ENCODE peak calls at places on chromosomes 6 and 20, in seven cellular contexts. L is breast epithelium, X is heart left ventricle, U is Peyer's patch, H is transverse colon, N is IMR-90, A is A549. C is an unnamed sample.

GRCh38 chr20:3000852-3001523 is 42.4 kb upstream of the GNRH2 start:
- DNase-seq in L (no peak), X (no peak), U (no peak), H (no peak), N (peak; percentile 75), A (peak; percentile 60), C (no peak)

GRCh38 chr6:118708055-118708454 is 56.7 kb upstream of the CEP85L start:
- DNase-seq in L (no peak), X (no peak), U (no peak), H (no peak), N (peak; percentile 54), A (no peak), C (no peak)

GRCh38 chr6:7910298-7910653 is 312 bp downstream of the TXNDC5 start:
- DNase-seq in L (no peak), X (no peak), U (no peak), H (no peak), N (no peak), A (no peak), C (no peak)

GRCh38 chr6:92243315-92243714 is 1176.0 kb downstream of the EPHA7 start:
- DNase-seq in L (no peak), X (no peak), U (no peak), H (no peak), N (no peak), A (no peak), C (no peak)

GRCh38 chr6:26187981-26188635 is 100.9 kb downstream of the HFE start:
- DNase-seq in L (no peak), X (no peak), U (peak; percentile 68), H (peak; percentile 48), N (peak; percentile 43), A (no peak), C (no peak)

GRCh38 chr20:31641391-31641790 is 3.7 kb downstream of the COX4I2 start:
- DNase-seq in L (no peak), X (no peak), U (no peak), H (no peak), N (no peak), A (no peak), C (no peak)

GRCh38 chr6:128538763-128539162 is 18.4 kb upstream of the PTPRK start:
- DNase-seq in L (no peak), X (no peak), U (no peak), H (no peak), N (peak; percentile 75), A (no peak), C (no peak)

GRCh38 chr20:25067102-25067987 is 9.4 kb upstream of the ACSS1 start:
- DNase-seq in L (no peak), X (no peak), U (peak; percentile 31), H (peak; percentile 3), N (no peak), A (no peak), C (no peak)

GRCh38 chr20:18224968-18225568 is 63.3 kb upstream of the ZNF133 start:
- DNase-seq in L (peak; percentile 20), X (peak; percentile 14), U (no peak), H (no peak), N (peak; percentile 64), A (peak; percentile 53), C (no peak)

GRCh38 chr6:169162968-169163903 is 90.4 kb downstream of the THBS2 start:
- DNase-seq in L (peak; percentile 28), X (no peak), U (no peak), H (no peak), N (peak; percentile 99), A (peak; percentile 73), C (no peak)

GRCh38 chr6:44646355-44646754 is 258.8 kb downstream of the CDC5L start:
- DNase-seq in L (no peak), X (no peak), U (no peak), H (no peak), N (peak; percentile 19), A (no peak), C (no peak)

GRCh38 chr6:26363882-26364825 is 844 bp upstream of the BTN3A2 start:
- DNase-seq in L (no peak), X (no peak), U (no peak), H (no peak), N (no peak), A (no peak), C (no peak)

GRCh38 chr6:2733324-2733723 is 17.4 kb downstream of the MYLK4 start:
- DNase-seq in L (no peak), X (peak; percentile 59), U (peak; percentile 82), H (peak; percentile 47), N (peak; percentile 23), A (no peak), C (no peak)

GRCh38 chr6:109466212-109466923 is 10.8 kb upstream of the MICAL1 start:
- DNase-seq in L (no peak), X (no peak), U (no peak), H (no peak), N (no peak), A (no peak), C (no peak)

GRCh38 chr6:116268589-116269293 is 11.0 kb downstream of the TSPYL1 start:
- DNase-seq in L (no peak), X (no peak), U (no peak), H (no peak), N (peak; percentile 86), A (peak; percentile 44), C (no peak)

GRCh38 chr6:29294499-29294914 is 7.0 kb upstream of the OR14J1 start:
- DNase-seq in L (no peak), X (no peak), U (no peak), H (no peak), N (no peak), A (no peak), C (no peak)

GRCh38 chr6:137832110-137832509 is 34.9 kb upstream of the TNFAIP3 start:
- DNase-seq in L (no peak), X (no peak), U (no peak), H (no peak), N (peak; percentile 92), A (peak; percentile 15), C (no peak)

GRCh38 chr20:23245553-23246128 is 105.0 kb upstream of the NXT1 start:
- DNase-seq in L (no peak), X (peak; percentile 72), U (peak; percentile 63), H (peak; percentile 48), N (peak; percentile 33), A (peak; percentile 75), C (peak; percentile 79)

GRCh38 chr6:16540804-16541752 is 220.2 kb downstream of the ATXN1 start:
- DNase-seq in L (no peak), X (peak; percentile 25), U (no peak), H (peak; percentile 20), N (no peak), A (no peak), C (no peak)

GRCh38 chr20:47669489-47669888 is 115.8 kb downstream of the SULF2 start:
- DNase-seq in L (no peak), X (no peak), U (no peak), H (no peak), N (no peak), A (no peak), C (no peak)

GRCh38 chr20:44967207-44967807 is 995 bp downstream of the STK4 start:
- DNase-seq in L (no peak), X (no peak), U (peak; percentile 73), H (peak; percentile 40), N (no peak), A (no peak), C (no peak)

GRCh38 chr20:38342196-38342595 is 4.1 kb upstream of the LBP start:
- DNase-seq in L (no peak), X (no peak), U (no peak), H (no peak), N (no peak), A (no peak), C (no peak)
- TF ChIP-seq CTCF in L (no peak), X (no peak), U (no peak), H (no peak), N (no peak), A (no peak), C (no peak)

DNA sequence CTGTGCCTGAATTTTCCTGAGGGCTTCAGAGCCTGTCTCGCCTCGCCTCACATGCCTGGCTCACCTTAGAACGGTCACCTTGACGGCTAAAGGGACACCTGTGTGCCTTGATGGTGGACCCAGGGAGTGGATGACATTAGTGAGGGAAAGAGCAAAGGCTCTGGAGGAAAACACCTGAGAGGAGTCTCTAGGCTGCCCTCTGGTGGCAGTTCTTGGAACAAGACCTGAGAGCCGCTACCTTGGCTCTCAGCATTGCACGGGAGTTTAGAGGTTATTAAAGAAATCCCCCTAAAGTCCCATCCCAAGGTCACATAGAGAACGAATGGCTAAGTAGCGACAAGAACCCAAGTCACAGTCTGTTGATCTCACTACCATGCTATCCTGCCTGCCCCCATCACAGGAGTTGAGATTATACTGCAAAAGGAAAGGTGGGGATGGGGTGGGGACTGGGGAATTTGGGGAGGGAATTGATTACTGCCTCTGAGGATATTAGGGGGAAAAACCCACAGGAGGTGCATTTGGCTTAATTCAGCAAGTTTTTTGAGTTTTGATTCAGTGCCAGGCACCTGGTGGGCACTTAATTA is 7.9 kb upstream of the CDSN start:
- DNase-seq in L (no peak), X (peak; percentile 39), U (peak; percentile 92), H (peak; percentile 80), N (peak; percentile 24), A (peak; percentile 37), C (no peak)
- TF ChIP-seq POLR2A in L (no peak), X (no peak), U (no peak), H (no peak), N (no peak), A (no peak), C (no peak)

DNA sequence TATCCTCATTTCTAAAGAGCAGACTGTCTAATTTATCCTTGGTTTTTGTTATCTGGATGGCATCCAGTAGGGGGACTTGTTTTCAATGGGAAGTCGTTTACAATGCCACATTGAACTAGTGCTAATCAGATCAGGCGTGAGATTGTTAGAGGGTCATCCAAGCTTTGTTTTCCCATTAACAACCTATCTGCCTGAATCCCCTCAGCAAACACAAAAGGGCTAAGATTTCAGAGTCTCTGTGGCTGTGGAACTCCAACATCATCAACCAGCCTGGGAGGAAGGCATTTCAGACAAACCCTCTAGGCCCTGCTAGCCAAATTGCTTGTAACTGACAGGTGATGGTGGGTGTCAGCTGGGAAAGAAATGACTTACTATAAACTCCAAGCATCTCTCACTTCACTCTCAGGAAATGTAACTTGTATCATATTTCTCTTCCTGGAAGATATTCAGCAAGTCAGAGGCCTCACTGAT is 47.7 kb downstream of the COL19A1 start:
- DNase-seq in L (no peak), X (no peak), U (no peak), H (no peak), N (peak; percentile 4), A (no peak), C (no peak)
- TF ChIP-seq CTCF in L (no peak), X (no peak), U (no peak), H (no peak), N (peak; percentile 11), A (no peak), C (no peak)

GRCh38 chr20:1894951-1895673 is at the start of gene SIRPA:
- DNase-seq in L (peak; percentile 63), X (peak; percentile 74), U (peak; percentile 66), H (peak; percentile 49), N (peak; percentile 64), A (peak; percentile 86), C (no peak)

GRCh38 chr20:1895674-1896496 is 678 bp downstream of the SIRPA start:
- DNase-seq in L (peak; percentile 57), X (no peak), U (peak; percentile 65), H (no peak), N (no peak), A (peak; percentile 35), C (no peak)

GRCh38 chr20:1896859-1897258 is 1.7 kb downstream of the SIRPA start:
- DNase-seq in L (no peak), X (no peak), U (no peak), H (no peak), N (no peak), A (no peak), C (no peak)

GRCh38 chr20:1893721-1894470 is 1.3 kb upstream of the SIRPA start:
- DNase-seq in L (no peak), X (peak; percentile 39), U (peak; percentile 80), H (no peak), N (no peak), A (no peak), C (no peak)

GRCh38 chr20:1894471-1894950 is 696 bp upstream of the SIRPA start:
- DNase-seq in L (peak; percentile 49), X (peak; percentile 54), U (no peak), H (peak; percentile 59), N (peak; percentile 59), A (peak; percentile 62), C (no peak)
- TF ChIP-seq POLR2A in L (no peak), X (no peak), U (peak; percentile 58), H (peak; percentile 8), N (peak; percentile 41), A (no peak), C (no peak)